ENCODE peak calls at places on chromosomes 5 and 9, in seven cellular contexts. C is heart right ventricle, J is tibial nerve, Q is lung, D is spleen, F is K562, X is stomach. Z is an unnamed sample. For H3K36me3 and H3K27me3, the result is how much of the 10 kb centered on the place peaks cover.

GRCh38 chr9:17614929-17615328 is 36.1 kb downstream of the SH3GL2 start:
- DNase-seq in C (no peak), J (no peak), Q (no peak), D (no peak), F (no peak), X (no peak), Z (no peak)

GRCh38 chr9:136686794-136687711 is at the start of gene AGPAT2:
- DNase-seq in C (peak), J (peak), Q (peak), D (peak), F (peak), X (peak), Z (peak)

GRCh38 chr5:10760033-10760975 is 730 bp downstream of the DAP start:
- DNase-seq in C (no peak), J (no peak), Q (peak), D (no peak), F (peak), X (peak), Z (no peak)

GRCh38 chr5:149831492-149831891 is 101.4 kb downstream of the PPARGC1B start:
- DNase-seq in C (no peak), J (no peak), Q (no peak), D (peak), F (no peak), X (no peak), Z (no peak)

GRCh38 chr9:117697046-117697445 is 7.2 kb upstream of the TLR4 start:
- DNase-seq in C (no peak), J (no peak), Q (no peak), D (peak), F (no peak), X (no peak), Z (no peak)

GRCh38 chr5:62603934-62604333 is 25.3 kb downstream of the LRRC70 start:
- DNase-seq in C (no peak), J (no peak), Q (no peak), D (no peak), F (no peak), X (no peak), Z (no peak)

GRCh38 chr9:79674052-79674777 is 102.5 kb downstream of the TLE4 start:
- DNase-seq in C (no peak), J (no peak), Q (no peak), D (no peak), F (peak), X (no peak), Z (no peak)

GRCh38 chr9:128553695-128554094 is 1.3 kb downstream of the SPTAN1 start:
- DNase-seq in C (no peak), J (no peak), Q (no peak), D (no peak), F (no peak), X (no peak), Z (no peak)

GRCh38 chr5:4159681-4160080 is 564.0 kb downstream of the IRX1 start:
- DNase-seq in C (no peak), J (no peak), Q (no peak), D (no peak), F (no peak), X (no peak), Z (no peak)

GRCh38 chr5:115594343-115595047 is 7.8 kb downstream of the TICAM2 start:
- DNase-seq in C (no peak), J (no peak), Q (no peak), D (no peak), F (no peak), X (no peak), Z (no peak)

GRCh38 chr5:43486353-43486752 is 2.7 kb upstream of the TMEM267 start:
- DNase-seq in C (no peak), J (no peak), Q (no peak), D (no peak), F (no peak), X (no peak), Z (no peak)

GRCh38 chr5:72067682-72068470 is 39.4 kb upstream of the MAP1B start:
- DNase-seq in C (no peak), J (no peak), Q (no peak), D (no peak), F (no peak), X (no peak), Z (no peak)

GRCh38 chr5:45038366-45038987 is 229.7 kb downstream of the MRPS30 start:
- DNase-seq in C (no peak), J (no peak), Q (no peak), D (no peak), F (peak), X (no peak), Z (no peak)

GRCh38 chr9:117938086-117938485 is 233.9 kb downstream of the TLR4 start:
- DNase-seq in C (no peak), J (no peak), Q (no peak), D (no peak), F (no peak), X (no peak), Z (no peak)

GRCh38 chr5:149492781-149493180 is 58.5 kb downstream of the CSNK1A1 start:
- DNase-seq in C (no peak), J (no peak), Q (no peak), D (no peak), F (no peak), X (no peak), Z (no peak)

GRCh38 chr9:89154651-89155336 is 23.8 kb downstream of the SHC3 start:
- DNase-seq in C (no peak), J (no peak), Q (no peak), D (no peak), F (no peak), X (no peak), Z (no peak)

GRCh38 chr9:4936823-4937222 is 48.2 kb upstream of the JAK2 start:
- DNase-seq in C (no peak), J (no peak), Q (no peak), D (no peak), F (no peak), X (no peak), Z (no peak)

GRCh38 chr9:129185991-129186390 is 7.9 kb upstream of the IER5L start:
- DNase-seq in C (no peak), J (no peak), Q (no peak), D (no peak), F (peak), X (no peak), Z (no peak)

GRCh38 chr5:59276277-59276647 is 617.3 kb downstream of the PDE4D start:
- DNase-seq in C (no peak), J (no peak), Q (no peak), D (no peak), F (no peak), X (no peak), Z (no peak)

GRCh38 chr5:130710596-130710995 is 454.5 kb downstream of the HINT1 start:
- DNase-seq in C (no peak), J (no peak), Q (no peak), D (no peak), F (no peak), X (no peak), Z (no peak)

GRCh38 chr9:130013326-130013725 is 29.7 kb downstream of the FNBP1 start:
- DNase-seq in C (no peak), J (no peak), Q (no peak), D (no peak), F (no peak), X (no peak), Z (no peak)

GRCh38 chr5:10988637-10989036 is 227.6 kb upstream of the DAP start:
- DNase-seq in C (no peak), J (no peak), Q (no peak), D (no peak), F (no peak), X (no peak), Z (no peak)

GRCh38 chr9:3768286-3768685 is 242.5 kb upstream of the RFX3 start:
- DNase-seq in C (no peak), J (no peak), Q (no peak), D (no peak), F (no peak), X (no peak), Z (no peak)

GRCh38 chr9:35406183-35406959 is 83.5 kb upstream of the RUSC2 start:
- DNase-seq in C (peak), J (no peak), Q (peak), D (no peak), F (peak), X (peak), Z (no peak)

GRCh38 chr5:88886756-88887741 is 4.1 kb upstream of the MEF2C start:
- DNase-seq in C (no peak), J (no peak), Q (no peak), D (no peak), F (no peak), X (no peak), Z (no peak)

GRCh38 chr5:172658869-172659513 is 17.9 kb downstream of the NEURL1B start:
- DNase-seq in C (peak), J (peak), Q (no peak), D (peak), F (no peak), X (peak), Z (peak)

GRCh38 chr5:178895615-178896571 is at the start of gene ZFP2:
- DNase-seq in C (peak), J (no peak), Q (peak), D (peak), F (no peak), X (peak), Z (peak)

GRCh38 chr9:87381746-87382145 is 115.9 kb upstream of the DAPK1 start:
- DNase-seq in C (no peak), J (no peak), Q (no peak), D (no peak), F (no peak), X (no peak), Z (no peak)

GRCh38 chr5:109409844-109410388 is at the start of gene PJA2:
- DNase-seq in C (peak), J (peak), Q (peak), D (peak), F (peak), X (peak), Z (peak)
- TF ChIP-seq CTCF in C (peak), J (peak), Q (no peak), D (peak), F (peak), X (peak), Z (peak)

DNA sequence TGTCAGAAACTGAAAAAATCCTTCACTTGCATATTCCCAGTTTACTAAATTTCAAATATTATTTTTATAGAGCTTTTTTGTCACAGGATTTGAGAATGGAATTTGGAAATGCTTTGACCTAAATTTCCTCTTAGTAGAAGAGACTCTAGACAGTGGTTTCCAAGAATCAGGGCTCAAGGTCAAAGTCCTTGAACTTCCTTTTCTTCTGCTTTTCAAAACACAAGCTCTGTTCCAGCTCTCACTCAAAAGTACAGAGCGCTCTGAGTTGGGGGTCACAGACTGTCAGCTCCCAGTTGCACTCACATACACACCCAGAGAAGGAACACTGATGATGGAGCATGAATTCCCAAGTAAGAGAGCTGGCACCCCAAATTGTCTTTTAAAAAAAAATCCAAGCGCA is 394.2 kb downstream of the MLLT3 start:
- DNase-seq in C (no peak), J (no peak), Q (no peak), D (no peak), F (no peak), X (no peak), Z (no peak)
- H3K36me3 ChIP-seq in C (under half), J (under half), Q (under half), D (under half), F (under half), X (under half), Z (under half)

GRCh38 chr9:126658201-126658600 is 44.5 kb downstream of the LMX1B start:
- DNase-seq in C (no peak), J (no peak), Q (no peak), D (no peak), F (no peak), X (no peak), Z (no peak)
- H3K27me3 ChIP-seq in C (under half), J (under half), Q (under half), D (under half), F (under half), X (under half), Z (under half)

DNA sequence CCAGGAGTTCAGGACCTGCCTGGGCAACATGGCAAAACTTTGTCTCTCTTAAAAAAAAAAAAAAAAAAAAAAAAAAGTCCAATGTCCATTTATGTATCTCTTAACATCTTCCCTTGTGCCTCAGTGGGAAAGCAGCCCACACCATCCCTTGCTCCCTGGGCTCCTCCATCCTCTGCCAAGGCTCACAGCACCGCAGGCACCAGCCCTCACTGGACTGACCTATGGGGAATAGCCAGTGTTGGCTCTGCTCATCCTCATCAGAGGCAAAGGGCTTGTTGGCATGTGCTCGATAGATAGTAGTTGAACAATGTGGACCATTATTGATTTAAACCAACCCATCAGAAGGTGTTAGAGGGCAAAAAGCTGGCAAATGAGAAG is 61.8 kb upstream of the LRRTM2 start:
- DNase-seq in C (no peak), J (no peak), Q (no peak), D (no peak), F (no peak), X (no peak), Z (no peak)
- TF ChIP-seq CTCF in C (no peak), J (no peak), Q (no peak), D (no peak), F (no peak), X (no peak), Z (no peak)

DNA sequence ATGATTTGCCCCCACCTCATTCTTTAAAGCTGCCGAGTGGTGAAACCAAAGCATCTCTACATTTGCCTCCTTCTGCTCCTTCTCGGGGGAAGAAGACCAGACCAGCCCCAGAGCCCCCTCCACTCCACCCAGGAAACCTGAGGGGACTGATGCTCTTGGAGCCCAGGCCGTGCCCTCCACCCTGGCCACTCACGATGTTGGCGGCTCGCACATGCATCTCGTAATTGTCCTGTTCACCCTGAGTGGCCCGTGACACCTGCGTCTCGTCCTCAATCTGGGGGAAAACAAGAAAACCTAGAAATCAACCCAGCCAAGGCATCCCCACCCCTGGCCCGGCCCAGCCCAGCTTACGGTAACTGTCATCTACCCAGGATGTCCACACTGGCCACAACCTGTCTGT is 3.0 kb downstream of the MED22 start:
- DNase-seq in C (no peak), J (no peak), Q (no peak), D (no peak), F (no peak), X (no peak), Z (no peak)
- H3K36me3 ChIP-seq in C (half or more), J (half or more), Q (under half), D (half or more), F (half or more), X (half or more), Z (half or more)

GRCh38 chr5:146342519-146342881 is 3.9 kb downstream of the POU4F3 start:
- DNase-seq in C (no peak), J (no peak), Q (no peak), D (no peak), F (no peak), X (no peak), Z (no peak)

GRCh38 chr5:146342882-146343865 is 4.5 kb downstream of the POU4F3 start:
- DNase-seq in C (no peak), J (no peak), Q (no peak), D (no peak), F (no peak), X (no peak), Z (no peak)

GRCh38 chr5:146344155-146345118 is 5.8 kb downstream of the POU4F3 start:
- DNase-seq in C (peak), J (no peak), Q (no peak), D (no peak), F (peak), X (no peak), Z (no peak)

GRCh38 chr5:146345578-146346366 is 7.1 kb downstream of the POU4F3 start:
- DNase-seq in C (no peak), J (no peak), Q (no peak), D (no peak), F (no peak), X (no peak), Z (peak)

DNA sequence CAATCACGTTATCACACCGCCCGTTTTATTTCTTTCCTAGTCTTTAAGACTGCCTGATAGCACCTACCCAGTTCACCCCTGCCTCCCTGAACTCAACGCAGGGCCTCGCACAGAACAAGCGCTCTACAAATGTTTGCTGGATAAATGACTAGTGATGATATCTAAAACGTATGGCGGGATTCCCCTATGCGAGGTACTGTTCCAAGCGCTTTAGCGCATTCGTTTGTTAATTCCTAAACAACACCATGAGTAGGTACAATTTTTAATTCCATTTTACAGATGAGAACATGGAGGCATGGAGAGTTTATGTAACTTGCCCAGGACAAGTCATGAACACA is 6.6 kb downstream of the POU4F3 start:
- DNase-seq in C (no peak), J (no peak), Q (no peak), D (no peak), F (no peak), X (no peak), Z (no peak)
- H3K27me3 ChIP-seq in C (half or more), J (under half), Q (under half), D (half or more), F (under half), X (under half), Z (half or more)

Z was measured in WERI-Rb-1.